ENCODE peak calls at places on chromosomes 4 and X, in six cellular contexts. Z, G, V, E, S and P are unnamed samples.

GRCh38 chrX:111041018-111041462 is 55.0 kb upstream of the PAK3 start:
- DNase-seq in Z (peak), G (no peak), V (no peak), E (peak), S (peak), P (peak)

GRCh38 chrX:101171883-101172400 is 47.6 kb upstream of the DRP2 start:
- DNase-seq in Z (no peak), G (no peak), V (no peak), E (no peak), S (peak), P (peak)

GRCh38 chr4:41579043-41579442 is 41.1 kb downstream of the LIMCH1 start:
- DNase-seq in Z (no peak), G (no peak), V (no peak), E (no peak), S (no peak), P (no peak)

GRCh38 chr4:961651-962230 is 11.6 kb downstream of the DGKQ start:
- DNase-seq in Z (no peak), G (no peak), V (peak), E (no peak), S (no peak), P (no peak)

GRCh38 chrX:40182095-40182494 is 84.3 kb upstream of the BCOR start:
- DNase-seq in Z (no peak), G (no peak), V (no peak), E (no peak), S (no peak), P (no peak)

GRCh38 chr4:22490718-22491330 is 25.0 kb downstream of the ADGRA3 start:
- DNase-seq in Z (no peak), G (no peak), V (no peak), E (no peak), S (no peak), P (no peak)

GRCh38 chr4:124480061-124480460 is 232.5 kb downstream of the ANKRD50 start:
- DNase-seq in Z (no peak), G (no peak), V (no peak), E (no peak), S (no peak), P (no peak)

GRCh38 chr4:39609454-39609911 is 29.2 kb downstream of the SMIM14 start:
- DNase-seq in Z (no peak), G (no peak), V (no peak), E (no peak), S (no peak), P (no peak)

GRCh38 chr4:138804705-138805104 is 210.9 kb upstream of the NOCT start:
- DNase-seq in Z (no peak), G (no peak), V (no peak), E (no peak), S (no peak), P (no peak)

GRCh38 chrX:31871989-31872388 is 800.1 kb upstream of the FTHL17 start:
- DNase-seq in Z (no peak), G (no peak), V (no peak), E (no peak), S (no peak), P (no peak)

GRCh38 chr4:52376107-52376704 is 282.9 kb downstream of the USP46 start:
- DNase-seq in Z (peak), G (no peak), V (peak), E (no peak), S (peak), P (peak)

GRCh38 chrX:33339219-33339618 is 127.9 kb upstream of the DMD start:
- DNase-seq in Z (no peak), G (no peak), V (no peak), E (no peak), S (no peak), P (peak)

GRCh38 chr4:166675411-166675810 is 558.9 kb downstream of the SPOCK3 start:
- DNase-seq in Z (peak), G (no peak), V (no peak), E (no peak), S (no peak), P (peak)

GRCh38 chrX:131812847-131813825 is 210.0 kb upstream of the STK26 start:
- DNase-seq in Z (no peak), G (peak), V (no peak), E (peak), S (peak), P (peak)

GRCh38 chr4:57374866-57375595 is 264.8 kb upstream of the IGFBP7 start:
- DNase-seq in Z (peak), G (no peak), V (no peak), E (no peak), S (no peak), P (no peak)

GRCh38 chr4:126238010-126238409 is 923.3 kb downstream of the FAT4 start:
- DNase-seq in Z (no peak), G (no peak), V (no peak), E (no peak), S (no peak), P (no peak)

GRCh38 chrX:68060506-68061205 is 372.6 kb downstream of the OPHN1 start:
- DNase-seq in Z (no peak), G (no peak), V (no peak), E (no peak), S (no peak), P (peak)

GRCh38 chr4:102312447-102312846 is 32.8 kb downstream of the SLC39A8 start:
- DNase-seq in Z (no peak), G (no peak), V (no peak), E (no peak), S (no peak), P (no peak)

GRCh38 chrX:13473666-13474516 is 95.5 kb upstream of the EGFL6 start:
- DNase-seq in Z (no peak), G (no peak), V (no peak), E (no peak), S (no peak), P (peak)

GRCh38 chrX:123964155-123964554 is 2.6 kb downstream of the STAG2 start:
- DNase-seq in Z (no peak), G (no peak), V (no peak), E (no peak), S (peak), P (peak)